ENCODE peak calls at places on chromosome 18, in five cellular contexts. T, M, L, X and Z are unnamed samples.

GRCh38 chr18:48947583-48947982 is 3.2 kb downstream of the SMAD7 start:
- DNase-seq in T (peak), M (no peak), L (no peak), X (no peak), Z (peak)

GRCh38 chr18:79432376-79433120 is 36.8 kb downstream of the NFATC1 start:
- DNase-seq in T (no peak), M (no peak), L (no peak), X (no peak), Z (no peak)

GRCh38 chr18:22594155-22594690 is 176.5 kb upstream of the CTAGE1 start:
- DNase-seq in T (no peak), M (no peak), L (no peak), X (no peak), Z (no peak)

GRCh38 chr18:79252904-79253633 is 142.7 kb upstream of the NFATC1 start:
- DNase-seq in T (no peak), M (no peak), L (no peak), X (no peak), Z (no peak)

GRCh38 chr18:37450434-37451133 is 115.0 kb downstream of the CELF4 start:
- DNase-seq in T (peak), M (peak), L (no peak), X (peak), Z (no peak)

GRCh38 chr18:26741041-26741440 is 124.5 kb downstream of the AQP4 start:
- DNase-seq in T (no peak), M (no peak), L (no peak), X (peak), Z (no peak)

GRCh38 chr18:41265047-41265446 is 690.0 kb upstream of the PIK3C3 start:
- DNase-seq in T (no peak), M (no peak), L (no peak), X (peak), Z (no peak)

GRCh38 chr18:13562494-13563029 is 163.8 kb downstream of the FAM210A start:
- DNase-seq in T (no peak), M (no peak), L (peak), X (no peak), Z (no peak)

GRCh38 chr18:25247725-25248124 is 104.2 kb downstream of the ZNF521 start:
- DNase-seq in T (no peak), M (no peak), L (no peak), X (no peak), Z (no peak)